ENCODE peak calls at places on chromosomes 3 and 15, in eight cellular contexts. One of them, this sample, is unnamed.

GRCh38 chr3:169556349-169556870 is 107.1 kb downstream of the MECOM start:
- DNase-seq in globus pallidus: no peak
- DNase-seq in Daoy: peak
- DNase-seq in activated naive CD8-positive, alpha-beta T cell treated with anti-CD3 and anti-CD28 coated beads, Interleukin-2, amount 50 U/mL, for 24 hours: no peak
- DNase-seq in lung microvascular endothelial cell: no peak
- DNase-seq in fibroblast of the aortic adventitia: no peak
- DNase-seq in stimulated activated CD4-positive, alpha-beta T cell treated with anti-CD3 and anti-CD28 coated beads, Interleukin-4, amount 100 ng/mL, for 24 hours: no peak
- DNase-seq in effector CD4-positive, alpha-beta T cell: no peak
- DNase-seq in this sample: no peak

GRCh38 chr3:185353823-185354614 is 8.9 kb upstream of the MAP3K13 start:
- DNase-seq in globus pallidus: peak
- DNase-seq in Daoy: peak
- DNase-seq in activated naive CD8-positive, alpha-beta T cell treated with anti-CD3 and anti-CD28 coated beads, Interleukin-2, amount 50 U/mL, for 24 hours: peak
- DNase-seq in lung microvascular endothelial cell: peak
- DNase-seq in fibroblast of the aortic adventitia: peak
- DNase-seq in stimulated activated CD4-positive, alpha-beta T cell treated with anti-CD3 and anti-CD28 coated beads, Interleukin-4, amount 100 ng/mL, for 24 hours: peak
- DNase-seq in effector CD4-positive, alpha-beta T cell: peak
- DNase-seq in this sample: peak

GRCh38 chr3:60933828-60934227 is 317.4 kb downstream of the FHIT start:
- DNase-seq in globus pallidus: no peak
- DNase-seq in Daoy: no peak
- DNase-seq in activated naive CD8-positive, alpha-beta T cell treated with anti-CD3 and anti-CD28 coated beads, Interleukin-2, amount 50 U/mL, for 24 hours: no peak
- DNase-seq in lung microvascular endothelial cell: no peak
- DNase-seq in fibroblast of the aortic adventitia: no peak
- DNase-seq in stimulated activated CD4-positive, alpha-beta T cell treated with anti-CD3 and anti-CD28 coated beads, Interleukin-4, amount 100 ng/mL, for 24 hours: no peak
- DNase-seq in effector CD4-positive, alpha-beta T cell: no peak
- DNase-seq in this sample: no peak

GRCh38 chr3:184725176-184725575 is 13.3 kb upstream of the MAGEF1 start:
- DNase-seq in globus pallidus: no peak
- DNase-seq in Daoy: no peak
- DNase-seq in activated naive CD8-positive, alpha-beta T cell treated with anti-CD3 and anti-CD28 coated beads, Interleukin-2, amount 50 U/mL, for 24 hours: no peak
- DNase-seq in lung microvascular endothelial cell: no peak
- DNase-seq in fibroblast of the aortic adventitia: no peak
- DNase-seq in stimulated activated CD4-positive, alpha-beta T cell treated with anti-CD3 and anti-CD28 coated beads, Interleukin-4, amount 100 ng/mL, for 24 hours: no peak
- DNase-seq in effector CD4-positive, alpha-beta T cell: no peak
- DNase-seq in this sample: no peak

GRCh38 chr3:134348524-134348923 is 25.7 kb downstream of the AMOTL2 start:
- DNase-seq in globus pallidus: no peak
- DNase-seq in Daoy: no peak
- DNase-seq in activated naive CD8-positive, alpha-beta T cell treated with anti-CD3 and anti-CD28 coated beads, Interleukin-2, amount 50 U/mL, for 24 hours: no peak
- DNase-seq in lung microvascular endothelial cell: no peak
- DNase-seq in fibroblast of the aortic adventitia: peak
- DNase-seq in stimulated activated CD4-positive, alpha-beta T cell treated with anti-CD3 and anti-CD28 coated beads, Interleukin-4, amount 100 ng/mL, for 24 hours: no peak
- DNase-seq in effector CD4-positive, alpha-beta T cell: no peak
- DNase-seq in this sample: no peak

GRCh38 chr3:151290673-151291072 is 12.3 kb upstream of the P2RY14 start:
- DNase-seq in globus pallidus: peak
- DNase-seq in Daoy: no peak
- DNase-seq in activated naive CD8-positive, alpha-beta T cell treated with anti-CD3 and anti-CD28 coated beads, Interleukin-2, amount 50 U/mL, for 24 hours: no peak
- DNase-seq in lung microvascular endothelial cell: peak
- DNase-seq in fibroblast of the aortic adventitia: peak
- DNase-seq in stimulated activated CD4-positive, alpha-beta T cell treated with anti-CD3 and anti-CD28 coated beads, Interleukin-4, amount 100 ng/mL, for 24 hours: no peak
- DNase-seq in effector CD4-positive, alpha-beta T cell: no peak
- DNase-seq in this sample: no peak

GRCh38 chr15:72118400-72118978 is at the start of gene SENP8:
- DNase-seq in globus pallidus: no peak
- DNase-seq in Daoy: no peak
- DNase-seq in activated naive CD8-positive, alpha-beta T cell treated with anti-CD3 and anti-CD28 coated beads, Interleukin-2, amount 50 U/mL, for 24 hours: no peak
- DNase-seq in lung microvascular endothelial cell: no peak
- DNase-seq in fibroblast of the aortic adventitia: no peak
- DNase-seq in stimulated activated CD4-positive, alpha-beta T cell treated with anti-CD3 and anti-CD28 coated beads, Interleukin-4, amount 100 ng/mL, for 24 hours: no peak
- DNase-seq in effector CD4-positive, alpha-beta T cell: no peak
- DNase-seq in this sample: no peak

GRCh38 chr3:129745253-129745652 is 138.8 kb upstream of the PLXND1 start:
- DNase-seq in globus pallidus: peak
- DNase-seq in Daoy: no peak
- DNase-seq in activated naive CD8-positive, alpha-beta T cell treated with anti-CD3 and anti-CD28 coated beads, Interleukin-2, amount 50 U/mL, for 24 hours: no peak
- DNase-seq in lung microvascular endothelial cell: no peak
- DNase-seq in fibroblast of the aortic adventitia: peak
- DNase-seq in stimulated activated CD4-positive, alpha-beta T cell treated with anti-CD3 and anti-CD28 coated beads, Interleukin-4, amount 100 ng/mL, for 24 hours: no peak
- DNase-seq in effector CD4-positive, alpha-beta T cell: no peak
- DNase-seq in this sample: no peak

GRCh38 chr15:91271565-91272153 is 171.6 kb downstream of the SV2B start:
- DNase-seq in globus pallidus: peak
- DNase-seq in Daoy: peak
- DNase-seq in activated naive CD8-positive, alpha-beta T cell treated with anti-CD3 and anti-CD28 coated beads, Interleukin-2, amount 50 U/mL, for 24 hours: peak
- DNase-seq in lung microvascular endothelial cell: peak
- DNase-seq in fibroblast of the aortic adventitia: peak
- DNase-seq in stimulated activated CD4-positive, alpha-beta T cell treated with anti-CD3 and anti-CD28 coated beads, Interleukin-4, amount 100 ng/mL, for 24 hours: peak
- DNase-seq in effector CD4-positive, alpha-beta T cell: peak
- DNase-seq in this sample: peak

GRCh38 chr3:52290596-52291507 is 3.2 kb downstream of the GLYCTK start:
- DNase-seq in globus pallidus: no peak
- DNase-seq in Daoy: no peak
- DNase-seq in activated naive CD8-positive, alpha-beta T cell treated with anti-CD3 and anti-CD28 coated beads, Interleukin-2, amount 50 U/mL, for 24 hours: no peak
- DNase-seq in lung microvascular endothelial cell: no peak
- DNase-seq in fibroblast of the aortic adventitia: no peak
- DNase-seq in stimulated activated CD4-positive, alpha-beta T cell treated with anti-CD3 and anti-CD28 coated beads, Interleukin-4, amount 100 ng/mL, for 24 hours: no peak
- DNase-seq in effector CD4-positive, alpha-beta T cell: no peak
- DNase-seq in this sample: no peak

GRCh38 chr15:91861223-91861622 is 7.7 kb downstream of the SLCO3A1 start:
- DNase-seq in globus pallidus: no peak
- DNase-seq in Daoy: no peak
- DNase-seq in activated naive CD8-positive, alpha-beta T cell treated with anti-CD3 and anti-CD28 coated beads, Interleukin-2, amount 50 U/mL, for 24 hours: no peak
- DNase-seq in lung microvascular endothelial cell: no peak
- DNase-seq in fibroblast of the aortic adventitia: no peak
- DNase-seq in stimulated activated CD4-positive, alpha-beta T cell treated with anti-CD3 and anti-CD28 coated beads, Interleukin-4, amount 100 ng/mL, for 24 hours: no peak
- DNase-seq in effector CD4-positive, alpha-beta T cell: no peak
- DNase-seq in this sample: no peak

GRCh38 chr3:196979545-196979944 is 10.9 kb upstream of the PIGZ start:
- DNase-seq in globus pallidus: no peak
- DNase-seq in Daoy: no peak
- DNase-seq in activated naive CD8-positive, alpha-beta T cell treated with anti-CD3 and anti-CD28 coated beads, Interleukin-2, amount 50 U/mL, for 24 hours: no peak
- DNase-seq in lung microvascular endothelial cell: no peak
- DNase-seq in fibroblast of the aortic adventitia: peak
- DNase-seq in stimulated activated CD4-positive, alpha-beta T cell treated with anti-CD3 and anti-CD28 coated beads, Interleukin-4, amount 100 ng/mL, for 24 hours: no peak
- DNase-seq in effector CD4-positive, alpha-beta T cell: no peak
- DNase-seq in this sample: no peak

GRCh38 chr3:110791971-110792370 is 279.6 kb upstream of the NECTIN3 start:
- DNase-seq in globus pallidus: no peak
- DNase-seq in Daoy: no peak
- DNase-seq in activated naive CD8-positive, alpha-beta T cell treated with anti-CD3 and anti-CD28 coated beads, Interleukin-2, amount 50 U/mL, for 24 hours: no peak
- DNase-seq in lung microvascular endothelial cell: no peak
- DNase-seq in fibroblast of the aortic adventitia: no peak
- DNase-seq in stimulated activated CD4-positive, alpha-beta T cell treated with anti-CD3 and anti-CD28 coated beads, Interleukin-4, amount 100 ng/mL, for 24 hours: no peak
- DNase-seq in effector CD4-positive, alpha-beta T cell: no peak
- DNase-seq in this sample: no peak

GRCh38 chr15:80856809-80857377 is 77.7 kb downstream of the CEMIP start:
- DNase-seq in globus pallidus: no peak
- DNase-seq in Daoy: peak
- DNase-seq in activated naive CD8-positive, alpha-beta T cell treated with anti-CD3 and anti-CD28 coated beads, Interleukin-2, amount 50 U/mL, for 24 hours: no peak
- DNase-seq in lung microvascular endothelial cell: peak
- DNase-seq in fibroblast of the aortic adventitia: peak
- DNase-seq in stimulated activated CD4-positive, alpha-beta T cell treated with anti-CD3 and anti-CD28 coated beads, Interleukin-4, amount 100 ng/mL, for 24 hours: no peak
- DNase-seq in effector CD4-positive, alpha-beta T cell: no peak
- DNase-seq in this sample: peak

This sample was measured in activated CD8-positive, alpha-beta T cell treated with anti-CD3 and anti-CD28 coated beads, Interleukin-2, amount 10 ng/mL, durations not matched to agents 7 days and 5 days.